ENCODE peak calls at places on chromosomes 4 and X, in five cellular contexts. K is dorsolateral prefrontal cortex, A is HCT116, O is breast epithelium, S is PC-3. Q is an unnamed sample.

GRCh38 chrX:14758029-14758491 is 114.8 kb downstream of the FANCB start:
- DNase-seq in K (no peak), A (no peak), O (no peak), S (no peak), Q (no peak)

GRCh38 chr4:24470681-24471622 is 113.4 kb downstream of the DHX15 start:
- DNase-seq in K (peak; percentile 24), A (no peak), O (no peak), S (peak; percentile 7), Q (peak; percentile 66)

GRCh38 chrX:3748052-3748559 is 34.7 kb upstream of the PRKX start:
- DNase-seq in K (no peak), A (no peak), O (no peak), S (no peak), Q (no peak)

GRCh38 chr4:126986828-126987227 is 645.9 kb upstream of the INTU start:
- DNase-seq in K (no peak), A (no peak), O (no peak), S (peak; percentile 47), Q (no peak)

GRCh38 chr4:48067536-48067935 is 51.0 kb downstream of the NIPAL1 start:
- DNase-seq in K (no peak), A (no peak), O (no peak), S (no peak), Q (no peak)

GRCh38 chr4:168119870-168120269 is 27.5 kb downstream of the ANXA10 start:
- DNase-seq in K (no peak), A (no peak), O (no peak), S (no peak), Q (no peak)

GRCh38 chr4:113467581-113467980 is 294.0 kb downstream of the CAMK2D start:
- DNase-seq in K (no peak), A (no peak), O (no peak), S (peak; percentile 59), Q (no peak)

GRCh38 chr4:76696109-76696508 is 201.8 kb downstream of the SOWAHB start:
- DNase-seq in K (no peak), A (no peak), O (no peak), S (peak; percentile 8), Q (no peak)

GRCh38 chr4:35520059-35520458 is 724.3 kb downstream of the ARAP2 start:
- DNase-seq in K (no peak), A (no peak), O (no peak), S (peak; percentile 48), Q (no peak)

GRCh38 chrX:129654652-129655546 is at the start of gene APLN:
- DNase-seq in K (peak; percentile 50), A (no peak), O (no peak), S (peak; percentile 45), Q (no peak)

GRCh38 chr4:96164814-96165351 is 325.0 kb downstream of the PDHA2 start:
- DNase-seq in K (no peak), A (no peak), O (no peak), S (peak; percentile 6), Q (no peak)

GRCh38 chr4:6447561-6448290 is 24.7 kb downstream of the PPP2R2C start:
- DNase-seq in K (no peak), A (no peak), O (no peak), S (no peak), Q (no peak)

DNA sequence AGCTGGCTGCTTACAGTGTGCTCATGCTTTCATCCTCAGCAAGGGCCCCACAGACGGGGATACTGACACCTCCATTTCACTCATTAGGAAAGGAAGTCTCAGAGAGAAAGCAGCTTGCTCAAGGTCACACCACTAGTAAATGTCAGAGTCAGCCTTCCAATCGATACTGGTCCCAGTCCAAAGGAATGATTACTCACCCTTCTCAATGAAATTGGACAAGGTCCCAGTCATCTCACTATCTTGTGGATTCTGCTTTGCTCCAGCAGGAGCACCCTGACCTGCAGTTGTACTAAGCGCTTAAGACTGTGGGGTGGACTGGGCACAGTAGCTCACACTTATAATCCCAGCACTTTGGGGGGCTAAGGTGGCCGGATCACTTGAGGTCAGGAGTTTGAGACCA is 132.2 kb upstream of the SLC34A2 start:
- DNase-seq in K (no peak), A (no peak), O (no peak), S (peak; percentile 67), Q (no peak)
- TF ChIP-seq CTCF in K (no peak), A (no peak), O (no peak), S (no peak), Q (no peak)

DNA sequence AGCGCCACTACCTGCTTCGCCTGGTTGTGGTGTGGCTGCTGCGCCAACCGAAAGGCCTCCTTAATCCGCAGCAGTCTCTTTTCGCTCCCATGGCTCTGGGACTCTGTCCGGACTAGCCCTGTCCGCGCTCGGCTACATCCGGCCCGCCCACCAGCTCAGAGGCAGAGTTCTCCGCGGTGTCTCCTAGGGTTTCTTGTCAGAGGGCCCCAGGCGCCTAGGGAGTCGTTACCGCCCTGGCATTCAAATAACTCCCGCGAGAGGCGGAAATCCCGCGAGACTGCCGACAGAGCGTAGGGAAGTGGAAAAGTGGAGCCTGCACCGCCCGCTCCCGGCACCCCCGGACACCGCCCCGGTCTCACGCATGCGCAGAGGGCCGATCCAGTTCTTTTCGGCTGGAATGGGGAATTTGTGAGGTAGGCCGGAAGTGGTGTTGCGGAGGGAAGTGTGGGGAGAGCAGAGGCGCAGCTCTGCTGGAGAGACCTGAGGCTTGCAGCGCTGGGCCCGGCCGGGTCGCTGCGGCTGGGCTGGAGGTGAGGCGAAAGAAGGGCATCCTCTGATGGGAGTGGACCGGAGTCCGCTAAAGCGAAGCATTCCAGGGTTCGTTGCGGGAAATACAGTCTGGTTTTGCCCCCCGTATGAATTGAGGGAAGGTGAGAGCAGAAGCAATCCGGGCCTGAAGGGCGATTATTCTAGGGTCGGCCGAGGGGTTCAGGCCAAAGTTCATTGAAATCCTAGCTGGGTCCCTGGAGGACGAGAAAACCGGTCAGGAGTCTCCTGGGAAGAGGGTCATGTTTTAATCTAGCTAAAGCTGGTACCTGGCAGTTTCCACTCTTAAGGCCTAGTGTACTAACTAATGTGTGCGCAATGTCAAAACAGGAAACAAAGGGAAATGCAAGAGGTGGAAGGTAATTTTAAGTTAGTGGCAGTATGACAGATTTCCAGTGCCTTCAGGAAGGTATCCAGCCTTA is at the start of gene FAM200B:
- DNase-seq in K (peak; percentile 99), A (peak; percentile 97), O (peak; percentile 98), S (peak; percentile 99), Q (peak; percentile 100)
- TF ChIP-seq CTCF in K (no peak), A (no peak), O (peak; percentile 30), S (no peak), Q (no peak)

GRCh38 chrX:154374361-154375155 is at the start of gene FLNA:
- DNase-seq in K (no peak), A (no peak), O (no peak), S (peak; percentile 48), Q (no peak)

GRCh38 chrX:154372612-154373022 is 1.8 kb downstream of the FLNA start:
- DNase-seq in K (no peak), A (no peak), O (no peak), S (no peak), Q (no peak)

GRCh38 chrX:154375156-154375504 is 696 bp upstream of the FLNA start:
- DNase-seq in K (no peak), A (no peak), O (no peak), S (no peak), Q (no peak)

GRCh38 chrX:154371771-154372300 is 2.6 kb downstream of the FLNA start:
- DNase-seq in K (no peak), A (no peak), O (no peak), S (no peak), Q (no peak)

DNA sequence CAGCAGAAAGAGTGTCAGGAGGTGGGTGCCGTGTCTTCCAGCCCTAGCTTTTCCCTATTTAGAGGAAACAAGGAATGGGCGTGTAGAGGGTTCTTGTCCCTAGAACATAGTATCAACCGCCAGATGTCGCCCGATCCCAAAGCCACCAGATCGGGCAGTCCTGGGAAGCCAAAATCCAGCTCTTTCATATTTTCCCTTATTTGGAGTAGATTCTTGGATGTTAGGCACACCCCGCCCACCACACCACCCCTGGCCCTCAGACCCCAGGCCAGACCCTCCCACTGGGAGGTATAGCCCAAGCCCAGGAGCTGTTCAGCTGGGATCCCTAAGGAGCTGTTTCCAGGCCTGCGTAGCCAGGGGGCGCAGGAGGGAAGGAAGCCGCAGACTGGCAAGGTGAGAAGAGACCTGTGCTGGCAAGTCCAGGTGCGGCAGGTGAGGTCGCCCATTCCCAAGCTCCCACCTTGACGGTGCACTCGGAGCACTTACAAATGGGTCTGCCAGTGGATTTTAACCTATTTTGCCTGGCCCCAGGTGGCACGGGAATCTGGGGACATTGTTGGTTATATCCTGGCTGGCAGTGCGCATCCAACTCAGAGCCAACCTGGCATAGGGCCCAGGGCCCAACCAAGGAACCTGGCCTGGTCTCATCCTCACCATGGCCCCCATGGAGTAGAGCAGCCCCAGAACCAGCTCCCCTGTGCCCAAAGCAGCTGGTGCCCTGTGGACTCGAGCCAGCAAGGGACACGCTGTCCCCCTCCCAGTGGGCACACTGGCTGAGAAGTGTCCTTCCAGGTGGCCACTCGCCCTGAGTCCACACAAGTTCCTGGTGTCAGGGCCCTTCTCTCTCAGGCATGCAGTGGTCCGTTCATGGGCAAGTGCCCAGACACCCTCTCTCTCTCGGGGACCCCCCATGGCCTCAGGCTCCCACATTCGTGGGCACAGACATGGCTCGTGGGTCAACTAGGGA is 811 bp downstream of the FLNA start:
- DNase-seq in K (no peak), A (peak; percentile 78), O (peak; percentile 74), S (peak; percentile 85), Q (peak; percentile 72)
- TF ChIP-seq CTCF in K (peak; percentile 61), A (peak; percentile 78), O (peak; percentile 47), S (peak; percentile 96), Q (peak; percentile 58)

GRCh38 chr4:38967260-38968095 is 64.7 kb downstream of the TMEM156 start:
- DNase-seq in K (no peak), A (peak; percentile 74), O (no peak), S (peak; percentile 39), Q (no peak)
- TF ChIP-seq CTCF in K (no peak), A (no peak), O (no peak), S (no peak), Q (no peak)

GRCh38 chr4:122003335-122003734 is 51.5 kb upstream of the TRPC3 start:
- DNase-seq in K (no peak), A (peak; percentile 42), O (no peak), S (peak; percentile 44), Q (no peak)
- TF ChIP-seq CTCF in K (no peak), A (peak; percentile 57), O (no peak), S (peak; percentile 43), Q (peak; percentile 58)

DNA sequence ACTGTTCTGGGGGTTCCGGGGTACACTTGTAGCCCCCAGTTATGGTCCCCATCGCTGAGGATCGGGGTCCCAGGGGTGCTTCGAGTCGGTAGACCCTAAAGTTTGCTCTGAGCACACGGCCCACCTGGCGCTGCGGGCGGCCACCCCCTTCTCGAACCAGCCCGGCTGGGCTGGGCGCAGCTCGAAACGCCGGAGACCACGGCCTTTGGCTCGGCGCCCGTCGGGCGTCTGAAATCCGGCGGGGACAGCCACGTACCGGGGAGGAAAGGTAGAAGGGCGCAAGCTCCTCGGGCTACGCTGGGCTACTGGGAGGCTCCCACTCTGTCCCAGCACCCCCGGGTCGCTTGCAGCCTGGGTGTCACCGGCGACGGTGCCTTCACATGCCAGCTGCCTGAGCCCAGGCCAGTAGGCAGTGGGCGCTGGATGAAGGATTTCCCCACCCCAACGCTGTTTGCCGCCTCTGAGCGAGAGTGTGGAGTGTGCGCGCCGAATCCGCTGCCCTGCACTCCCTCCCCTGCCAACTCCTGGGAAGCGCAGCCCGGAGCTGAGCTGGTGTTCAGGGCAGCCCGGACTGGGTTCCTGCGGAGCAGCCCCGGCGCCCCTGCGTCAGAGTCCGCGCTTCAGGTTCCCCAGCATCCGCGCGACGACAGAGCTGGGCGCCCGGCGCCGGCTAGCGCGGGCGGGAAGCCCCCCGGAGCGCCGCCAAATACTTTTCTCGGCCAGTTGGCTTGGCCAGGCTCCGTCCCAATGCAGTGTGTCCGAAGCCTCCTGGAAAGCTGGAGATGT is 637 bp downstream of the MAMLD1 start:
- DNase-seq in K (no peak), A (no peak), O (no peak), S (peak; percentile 45), Q (peak; percentile 44)
- TF ChIP-seq CTCF in K (no peak), A (no peak), O (no peak), S (no peak), Q (no peak)

Q was measured in mesothelial cell of epicardium.